ENCODE peak calls at places on chromosomes 7 and 10, in seven cellular contexts. O, D, Z, H, S, F and B are unnamed samples.

GRCh38 chr10:15642095-15642494 is 77.6 kb downstream of the ITGA8 start:
- DNase-seq in O (no peak), D (peak; percentile 83), Z (no peak), H (no peak), S (peak; percentile 21), F (no peak), B (no peak)

GRCh38 chr10:62233494-62234283 is 35.0 kb downstream of the RTKN2 start:
- DNase-seq in O (no peak), D (peak; percentile 48), Z (no peak), H (no peak), S (no peak), F (no peak), B (no peak)

GRCh38 chr7:33334349-33334748 is 205.0 kb downstream of the BBS9 start:
- DNase-seq in O (no peak), D (peak; percentile 18), Z (peak; percentile 53), H (no peak), S (no peak), F (no peak), B (no peak)

GRCh38 chr10:22505923-22506685 is 160.8 kb downstream of the SPAG6 start:
- DNase-seq in O (peak; percentile 16), D (peak; percentile 21), Z (no peak), H (no peak), S (no peak), F (peak; percentile 49), B (no peak)

GRCh38 chr7:106329971-106330733 is 45.4 kb upstream of the NAMPT start:
- DNase-seq in O (no peak), D (peak; percentile 82), Z (no peak), H (no peak), S (peak; percentile 33), F (no peak), B (no peak)

GRCh38 chr7:108420482-108420908 is 35.7 kb downstream of the NRCAM start:
- DNase-seq in O (no peak), D (no peak), Z (no peak), H (no peak), S (no peak), F (no peak), B (no peak)

GRCh38 chr7:84631913-84632312 is 437.3 kb upstream of the SEMA3A start:
- DNase-seq in O (no peak), D (no peak), Z (no peak), H (no peak), S (no peak), F (no peak), B (no peak)

GRCh38 chr10:114545071-114545470 is 113.0 kb downstream of the ABLIM1 start:
- DNase-seq in O (no peak), D (no peak), Z (no peak), H (no peak), S (no peak), F (no peak), B (no peak)

GRCh38 chr10:11026761-11027160 is 9.1 kb downstream of the CELF2 start:
- DNase-seq in O (no peak), D (no peak), Z (no peak), H (no peak), S (no peak), F (no peak), B (no peak)

GRCh38 chr10:124603376-124604213 is 140.6 kb downstream of the FAM53B start:
- DNase-seq in O (no peak), D (no peak), Z (no peak), H (no peak), S (no peak), F (no peak), B (no peak)

GRCh38 chr10:30420774-30421173 is 13.2 kb upstream of the MAP3K8 start:
- DNase-seq in O (no peak), D (no peak), Z (no peak), H (no peak), S (no peak), F (no peak), B (no peak)

GRCh38 chr10:63929826-63930467 is 408.7 kb downstream of the REEP3 start:
- DNase-seq in O (no peak), D (peak; percentile 5), Z (no peak), H (peak; percentile 36), S (no peak), F (no peak), B (no peak)

GRCh38 chr7:67616517-67616916 is 619.9 kb downstream of the TYW1 start:
- DNase-seq in O (no peak), D (no peak), Z (no peak), H (no peak), S (no peak), F (no peak), B (no peak)

GRCh38 chr10:987635-987905 is 664 bp upstream of the GTPBP4 start:
- DNase-seq in O (no peak), D (no peak), Z (peak; percentile 64), H (no peak), S (no peak), F (no peak), B (no peak)

GRCh38 chr7:55111007-55111406 is 92.2 kb downstream of the EGFR start:
- DNase-seq in O (no peak), D (peak; percentile 84), Z (no peak), H (no peak), S (no peak), F (no peak), B (no peak)

GRCh38 chr7:2616973-2617709 is 14.6 kb upstream of the TTYH3 start:
- DNase-seq in O (no peak), D (no peak), Z (peak; percentile 63), H (no peak), S (no peak), F (no peak), B (no peak)

GRCh38 chr10:1074063-1074747 is 18.0 kb downstream of the WDR37 start:
- DNase-seq in O (no peak), D (no peak), Z (no peak), H (no peak), S (no peak), F (no peak), B (no peak)

GRCh38 chr10:104337985-104338735 is at the start of gene ITPRIP:
- DNase-seq in O (peak; percentile 84), D (peak; percentile 90), Z (peak; percentile 86), H (no peak), S (peak; percentile 67), F (peak; percentile 62), B (no peak)

GRCh38 chr10:29611796-29612381 is 22.9 kb downstream of the SVIL start:
- DNase-seq in O (no peak), D (no peak), Z (peak; percentile 22), H (no peak), S (no peak), F (no peak), B (no peak)

GRCh38 chr10:85510682-85511081 is 855.9 kb downstream of the GRID1 start:
- DNase-seq in O (no peak), D (no peak), Z (peak; percentile 24), H (no peak), S (no peak), F (no peak), B (no peak)

GRCh38 chr7:36155811-36156361 is 2.8 kb downstream of the EEPD1 start:
- DNase-seq in O (no peak), D (peak; percentile 17), Z (peak; percentile 32), H (no peak), S (no peak), F (no peak), B (peak; percentile 71)

GRCh38 chr10:1022413-1022812 is 3.2 kb downstream of the IDI2 start:
- DNase-seq in O (no peak), D (no peak), Z (no peak), H (no peak), S (no peak), F (no peak), B (no peak)

GRCh38 chr7:140631602-140632001 is 9.0 kb downstream of the DENND2A start:
- DNase-seq in O (no peak), D (no peak), Z (no peak), H (no peak), S (no peak), F (no peak), B (no peak)

GRCh38 chr7:152931583-152931982 is 172.0 kb downstream of the ACTR3B start:
- DNase-seq in O (no peak), D (no peak), Z (no peak), H (no peak), S (no peak), F (no peak), B (no peak)

GRCh38 chr7:55242613-55243012 is 122.5 kb upstream of the LANCL2 start:
- DNase-seq in O (no peak), D (peak; percentile 44), Z (no peak), H (no peak), S (no peak), F (no peak), B (no peak)

GRCh38 chr10:93074137-93074596 is 474 bp downstream of the CYP26A1 start:
- DNase-seq in O (no peak), D (peak; percentile 35), Z (peak; percentile 73), H (no peak), S (no peak), F (no peak), B (no peak)

GRCh38 chr10:43041422-43042342 is 35.2 kb upstream of the RET start:
- DNase-seq in O (no peak), D (no peak), Z (no peak), H (peak; percentile 25), S (no peak), F (no peak), B (no peak)

GRCh38 chr7:26910221-26910620 is 45.8 kb upstream of the SKAP2 start:
- DNase-seq in O (peak; percentile 0), D (peak; percentile 61), Z (no peak), H (no peak), S (no peak), F (no peak), B (no peak)

GRCh38 chr10:93916257-93917063 is 22.7 kb downstream of the SLC35G1 start:
- DNase-seq in O (no peak), D (peak; percentile 52), Z (peak; percentile 18), H (no peak), S (no peak), F (no peak), B (no peak)

GRCh38 chr7:18877874-18878273 is 239.6 kb downstream of the TWIST1 start:
- DNase-seq in O (no peak), D (no peak), Z (no peak), H (no peak), S (no peak), F (no peak), B (no peak)